ENCODE peak calls at places on chromosome 3, in five cellular contexts. T is H9, S is adrenal gland, R is lung, E is adipocyte. Q is an unnamed sample.

GRCh38 chr3:181362378-181362777 is 349.3 kb upstream of the SOX2 start:
- DNase-seq in T (no peak), E (no peak), R (no peak), S (peak; percentile 21), Q (no peak)

GRCh38 chr3:196528639-196529233 is 13.6 kb upstream of the SMCO1 start:
- DNase-seq in S (peak; percentile 61), E (peak; percentile 74), T (peak; percentile 86), R (peak; percentile 69), Q (peak; percentile 94)

GRCh38 chr3:126245811-126246727 is 65.7 kb upstream of the ALDH1L1 start:
- DNase-seq in E (peak; percentile 90), S (peak; percentile 79), R (peak; percentile 66), T (no peak), Q (peak; percentile 81)

GRCh38 chr3:38519651-38520050 is 23.5 kb downstream of the EXOG start:
- DNase-seq in S (no peak), T (no peak), R (no peak), E (no peak), Q (peak; percentile 74)

GRCh38 chr3:141456328-141456689 is 30.5 kb upstream of the RASA2 start:
- DNase-seq in R (no peak), S (no peak), T (no peak), E (no peak), Q (no peak)

GRCh38 chr3:141575879-141576743 is 89.3 kb downstream of the RASA2 start:
- DNase-seq in S (no peak), T (no peak), R (no peak), E (peak; percentile 58), Q (no peak)

GRCh38 chr3:144989756-144990155 is 1018.1 kb downstream of the DIPK2A start:
- DNase-seq in R (no peak), E (peak; percentile 47), S (no peak), T (no peak), Q (no peak)

GRCh38 chr3:137762674-137763593 is 1.2 kb upstream of the SOX14 start:
- DNase-seq in T (no peak), S (no peak), E (no peak), R (no peak), Q (no peak)

GRCh38 chr3:17302170-17302569 is 417.4 kb downstream of the PLCL2 start:
- DNase-seq in E (no peak), S (no peak), R (no peak), T (no peak), Q (no peak)

GRCh38 chr3:54905230-54905888 is 22.5 kb downstream of the LRTM1 start:
- DNase-seq in E (peak; percentile 51), T (no peak), S (no peak), R (no peak), Q (no peak)

GRCh38 chr3:51792206-51792605 is 13.2 kb upstream of the IQCF6 start:
- DNase-seq in T (no peak), R (no peak), E (no peak), S (no peak), Q (no peak)

GRCh38 chr3:51789437-51789836 is 10.4 kb upstream of the IQCF6 start:
- DNase-seq in T (no peak), E (no peak), S (no peak), R (no peak), Q (no peak)

GRCh38 chr3:51786247-51786646 is 7.2 kb upstream of the IQCF6 start:
- DNase-seq in E (no peak), R (no peak), T (no peak), S (no peak), Q (no peak)
- H3K27me3 ChIP-seq in E (peaks cover 21% of the 10 kb centered on the region), R (no peaks in the 10 kb centered on the region), T (no peaks in the 10 kb centered on the region), S (no peaks in the 10 kb centered on the region), Q (no peaks in the 10 kb centered on the region)

GRCh38 chr3:194387276-194387675 is 11.8 kb downstream of the GP5 start:
- DNase-seq in E (no peak), T (no peak), S (peak; percentile 4), R (no peak), Q (no peak)

GRCh38 chr3:194387926-194388418 is 11.1 kb downstream of the GP5 start:
- DNase-seq in T (no peak), S (peak; percentile 4), R (no peak), E (no peak), Q (no peak)

GRCh38 chr3:194384569-194385001 is 14.5 kb downstream of the GP5 start:
- DNase-seq in S (no peak), T (peak; percentile 20), R (no peak), E (no peak), Q (no peak)

GRCh38 chr3:194386066-194386465 is 13.0 kb downstream of the GP5 start:
- DNase-seq in E (no peak), T (no peak), R (no peak), S (no peak), Q (no peak)

GRCh38 chr3:194386610-194387009 is 12.5 kb downstream of the GP5 start:
- DNase-seq in T (no peak), E (no peak), R (no peak), S (no peak), Q (no peak)
- H3K9me3 ChIP-seq in T (no peaks in the 10 kb centered on the region), E (peaks cover 16% of the 10 kb centered on the region), R (no peaks in the 10 kb centered on the region), S (no peaks in the 10 kb centered on the region), Q (peaks cover 9% of the 10 kb centered on the region)

GRCh38 chr3:123323781-123324180 is 122.0 kb downstream of the SEC22A start:
- DNase-seq in T (no peak), E (no peak), R (no peak), S (no peak), Q (no peak)
- H3K27me3 ChIP-seq in T (no peaks in the 10 kb centered on the region), E (peaks cover 82% of the 10 kb centered on the region), R (no peaks in the 10 kb centered on the region), S (peaks cover 3% of the 10 kb centered on the region), Q (peaks cover 11% of the 10 kb centered on the region)

GRCh38 chr3:108448593-108448992 is 61.8 kb downstream of the MYH15 start:
- DNase-seq in S (no peak), T (no peak), R (no peak), E (no peak), Q (no peak)
- H3K9me3 ChIP-seq in S (peaks cover 11% of the 10 kb centered on the region), T (peaks cover 6% of the 10 kb centered on the region), R (peaks cover 3% of the 10 kb centered on the region), E (peaks cover 18% of the 10 kb centered on the region), Q (peaks cover 25% of the 10 kb centered on the region)

Q was measured in endodermal cell.